ENCODE peak calls at places on chromosomes 7 and 10, in five cellular contexts. M, L, V, B and J are unnamed samples.

GRCh38 chr7:33185786-33186185 is 56.4 kb downstream of the BBS9 start:
- DNase-seq in M (no peak), L (peak; percentile 44), V (peak; percentile 16), B (peak; percentile 43), J (peak; percentile 52)

GRCh38 chr10:83142074-83142563 is 997.2 kb upstream of the GHITM start:
- DNase-seq in M (no peak), L (peak; percentile 8), V (no peak), B (no peak), J (no peak)

GRCh38 chr7:73995330-73995729 is 32.6 kb upstream of the ELN start:
- DNase-seq in M (no peak), L (no peak), V (no peak), B (no peak), J (no peak)

GRCh38 chr7:927031-927671 is 27.3 kb downstream of the ADAP1 start:
- DNase-seq in M (no peak), L (no peak), V (no peak), B (no peak), J (no peak)

GRCh38 chr7:42522227-42522991 is 285.4 kb upstream of the GLI3 start:
- DNase-seq in M (no peak), L (peak; percentile 32), V (no peak), B (no peak), J (no peak)

GRCh38 chr10:84012831-84013458 is 126.4 kb upstream of the GHITM start:
- DNase-seq in M (no peak), L (no peak), V (no peak), B (no peak), J (no peak)

GRCh38 chr7:157440346-157441022 is 103.7 kb downstream of the DNAJB6 start:
- DNase-seq in M (no peak), L (no peak), V (no peak), B (no peak), J (no peak)

GRCh38 chr10:34454590-34455289 is 360.4 kb downstream of the PARD3 start:
- DNase-seq in M (no peak), L (no peak), V (no peak), B (no peak), J (no peak)

GRCh38 chr7:128067983-128068382 is 36.7 kb upstream of the LRRC4 start:
- DNase-seq in M (no peak), L (no peak), V (no peak), B (no peak), J (no peak)

GRCh38 chr10:49509904-49510303 is 29.0 kb downstream of the ERCC6 start:
- DNase-seq in M (no peak), L (no peak), V (no peak), B (no peak), J (no peak)

GRCh38 chr10:16440396-16441105 is 3.7 kb downstream of the PTER start:
- DNase-seq in M (no peak), L (peak; percentile 88), V (no peak), B (peak; percentile 58), J (peak; percentile 70)

GRCh38 chr10:101217450-101218281 is 11.6 kb downstream of the LBX1 start:
- DNase-seq in M (no peak), L (no peak), V (no peak), B (no peak), J (no peak)

GRCh38 chr10:2881720-2882459 is 185.5 kb upstream of the PFKP start:
- DNase-seq in M (no peak), L (no peak), V (no peak), B (no peak), J (no peak)

GRCh38 chr7:105346593-105347322 is 42.0 kb downstream of the SRPK2 start:
- DNase-seq in M (no peak), L (no peak), V (no peak), B (no peak), J (peak; percentile 19)

GRCh38 chr7:1231214-1232102 is 1.2 kb upstream of the UNCX start:
- DNase-seq in M (no peak), L (no peak), V (no peak), B (no peak), J (no peak)